ENCODE peak calls at places on chromosomes 5 and 9, in seven cellular contexts. One of them, this sample, is unnamed.

GRCh38 chr5:26245327-26245726 is 793.1 kb downstream of the CDH9 start:
- DNase-seq in NCI-H1436: no peak
- DNase-seq in adrenal gland: no peak
- DNase-seq in midbrain: peak; percentile 29
- DNase-seq in naive thymus-derived CD4-positive, alpha-beta T cell: no peak
- DNase-seq in BJ: no peak
- DNase-seq in DMS153: no peak
- DNase-seq in this sample: peak; percentile 21

GRCh38 chr5:73624888-73625287 is 1.1 kb upstream of the ARHGEF28 start:
- DNase-seq in NCI-H1436: no peak
- DNase-seq in adrenal gland: no peak
- DNase-seq in midbrain: no peak
- DNase-seq in naive thymus-derived CD4-positive, alpha-beta T cell: no peak
- DNase-seq in BJ: no peak
- DNase-seq in DMS153: no peak
- DNase-seq in this sample: no peak

GRCh38 chr5:58018016-58018415 is 441.9 kb downstream of the PLK2 start:
- DNase-seq in NCI-H1436: no peak
- DNase-seq in adrenal gland: no peak
- DNase-seq in midbrain: no peak
- DNase-seq in naive thymus-derived CD4-positive, alpha-beta T cell: no peak
- DNase-seq in BJ: no peak
- DNase-seq in DMS153: no peak
- DNase-seq in this sample: peak; percentile 0

GRCh38 chr9:14170973-14171596 is 142.9 kb downstream of the NFIB start:
- DNase-seq in NCI-H1436: no peak
- DNase-seq in adrenal gland: no peak
- DNase-seq in midbrain: no peak
- DNase-seq in naive thymus-derived CD4-positive, alpha-beta T cell: no peak
- DNase-seq in BJ: no peak
- DNase-seq in DMS153: no peak
- DNase-seq in this sample: no peak

GRCh38 chr9:134637696-134638502 is 3.7 kb upstream of the COL5A1 start:
- DNase-seq in NCI-H1436: no peak
- DNase-seq in adrenal gland: peak; percentile 90
- DNase-seq in midbrain: no peak
- DNase-seq in naive thymus-derived CD4-positive, alpha-beta T cell: no peak
- DNase-seq in BJ: no peak
- DNase-seq in DMS153: no peak
- DNase-seq in this sample: no peak

GRCh38 chr9:130448035-130448624 is 3.4 kb downstream of the ASS1 start:
- DNase-seq in NCI-H1436: peak; percentile 35
- DNase-seq in adrenal gland: no peak
- DNase-seq in midbrain: no peak
- DNase-seq in naive thymus-derived CD4-positive, alpha-beta T cell: no peak
- DNase-seq in BJ: peak; percentile 35
- DNase-seq in DMS153: no peak
- DNase-seq in this sample: no peak

GRCh38 chr9:130766904-130767262 is 68.2 kb upstream of the ABL1 start:
- DNase-seq in NCI-H1436: no peak
- DNase-seq in adrenal gland: no peak
- DNase-seq in midbrain: no peak
- DNase-seq in naive thymus-derived CD4-positive, alpha-beta T cell: no peak
- DNase-seq in BJ: no peak
- DNase-seq in DMS153: no peak
- DNase-seq in this sample: peak; percentile 48

GRCh38 chr5:112642885-112643284 is 94.8 kb upstream of the APC start:
- DNase-seq in NCI-H1436: no peak
- DNase-seq in adrenal gland: no peak
- DNase-seq in midbrain: no peak
- DNase-seq in naive thymus-derived CD4-positive, alpha-beta T cell: no peak
- DNase-seq in BJ: no peak
- DNase-seq in DMS153: no peak
- DNase-seq in this sample: no peak

GRCh38 chr5:140027807-140028206 is 15.3 kb downstream of the NRG2 start:
- DNase-seq in NCI-H1436: no peak
- DNase-seq in adrenal gland: no peak
- DNase-seq in midbrain: no peak
- DNase-seq in naive thymus-derived CD4-positive, alpha-beta T cell: no peak
- DNase-seq in BJ: no peak
- DNase-seq in DMS153: no peak
- DNase-seq in this sample: no peak

GRCh38 chr5:179267071-179267670 is 78.1 kb downstream of the ADAMTS2 start:
- DNase-seq in NCI-H1436: no peak
- DNase-seq in adrenal gland: no peak
- DNase-seq in midbrain: no peak
- DNase-seq in naive thymus-derived CD4-positive, alpha-beta T cell: no peak
- DNase-seq in BJ: no peak
- DNase-seq in DMS153: no peak
- DNase-seq in this sample: no peak

GRCh38 chr5:138338411-138339085 is 482 bp downstream of the FAM53C start:
- DNase-seq in NCI-H1436: no peak
- DNase-seq in adrenal gland: no peak
- DNase-seq in midbrain: no peak
- DNase-seq in naive thymus-derived CD4-positive, alpha-beta T cell: no peak
- DNase-seq in BJ: no peak
- DNase-seq in DMS153: no peak
- DNase-seq in this sample: no peak

GRCh38 chr9:68704498-68704803 is 589 bp upstream of the PIP5K1B start:
- DNase-seq in NCI-H1436: no peak
- DNase-seq in adrenal gland: no peak
- DNase-seq in midbrain: no peak
- DNase-seq in naive thymus-derived CD4-positive, alpha-beta T cell: no peak
- DNase-seq in BJ: no peak
- DNase-seq in DMS153: no peak
- DNase-seq in this sample: no peak

GRCh38 chr5:67010684-67011409 is 185.8 kb downstream of the CD180 start:
- DNase-seq in NCI-H1436: no peak
- DNase-seq in adrenal gland: peak; percentile 72
- DNase-seq in midbrain: no peak
- DNase-seq in naive thymus-derived CD4-positive, alpha-beta T cell: no peak
- DNase-seq in BJ: no peak
- DNase-seq in DMS153: no peak
- DNase-seq in this sample: no peak

GRCh38 chr5:116577064-116577788 is 2.6 kb upstream of the SEMA6A start:
- DNase-seq in NCI-H1436: no peak
- DNase-seq in adrenal gland: no peak
- DNase-seq in midbrain: no peak
- DNase-seq in naive thymus-derived CD4-positive, alpha-beta T cell: no peak
- DNase-seq in BJ: no peak
- DNase-seq in DMS153: no peak
- DNase-seq in this sample: no peak

GRCh38 chr9:110143969-110144545 is 63.9 kb downstream of the C9orf152 start:
- DNase-seq in NCI-H1436: no peak
- DNase-seq in adrenal gland: no peak
- DNase-seq in midbrain: no peak
- DNase-seq in naive thymus-derived CD4-positive, alpha-beta T cell: no peak
- DNase-seq in BJ: no peak
- DNase-seq in DMS153: peak; percentile 24
- DNase-seq in this sample: peak; percentile 52

GRCh38 chr5:146751781-146752401 is 126.7 kb downstream of the PPP2R2B start:
- DNase-seq in NCI-H1436: no peak
- DNase-seq in adrenal gland: no peak
- DNase-seq in midbrain: no peak
- DNase-seq in naive thymus-derived CD4-positive, alpha-beta T cell: no peak
- DNase-seq in BJ: no peak
- DNase-seq in DMS153: no peak
- DNase-seq in this sample: no peak

GRCh38 chr5:78997090-78997489 is 12.0 kb upstream of the ARSB start:
- DNase-seq in NCI-H1436: no peak
- DNase-seq in adrenal gland: no peak
- DNase-seq in midbrain: peak; percentile 10
- DNase-seq in naive thymus-derived CD4-positive, alpha-beta T cell: no peak
- DNase-seq in BJ: no peak
- DNase-seq in DMS153: no peak
- DNase-seq in this sample: no peak

GRCh38 chr9:97594414-97594921 is 38.7 kb downstream of the TSTD2 start:
- DNase-seq in NCI-H1436: no peak
- DNase-seq in adrenal gland: no peak
- DNase-seq in midbrain: no peak
- DNase-seq in naive thymus-derived CD4-positive, alpha-beta T cell: no peak
- DNase-seq in BJ: no peak
- DNase-seq in DMS153: peak; percentile 55
- DNase-seq in this sample: no peak

GRCh38 chr5:140595538-140595937 is 30.9 kb downstream of the SLC35A4 start:
- DNase-seq in NCI-H1436: peak; percentile 2
- DNase-seq in adrenal gland: peak; percentile 83
- DNase-seq in midbrain: peak; percentile 61
- DNase-seq in naive thymus-derived CD4-positive, alpha-beta T cell: no peak
- DNase-seq in BJ: no peak
- DNase-seq in DMS153: no peak
- DNase-seq in this sample: peak; percentile 90

GRCh38 chr9:14277202-14277601 is 36.7 kb downstream of the NFIB start:
- DNase-seq in NCI-H1436: no peak
- DNase-seq in adrenal gland: peak; percentile 21
- DNase-seq in midbrain: no peak
- DNase-seq in naive thymus-derived CD4-positive, alpha-beta T cell: no peak
- DNase-seq in BJ: no peak
- DNase-seq in DMS153: no peak
- DNase-seq in this sample: no peak

GRCh38 chr5:85823462-85824426 is 794.0 kb upstream of the COX7C start:
- DNase-seq in NCI-H1436: no peak
- DNase-seq in adrenal gland: peak; percentile 72
- DNase-seq in midbrain: no peak
- DNase-seq in naive thymus-derived CD4-positive, alpha-beta T cell: no peak
- DNase-seq in BJ: no peak
- DNase-seq in DMS153: no peak
- DNase-seq in this sample: no peak